ENCODE peak calls at places on chromosome 12, in six cellular contexts. One of them, this sample, is unnamed. For H3K4me1, the result is how much of the 10 kb centered on the place peaks cover.

GRCh38 chr12:43776498-43776897 is 17.7 kb downstream of the IRAK4 start:
- DNase-seq in heart left ventricle: no peak
- DNase-seq in aorta: no peak
- DNase-seq in H9: no peak
- DNase-seq in pancreas: no peak
- DNase-seq in OCI-LY7: peak
- DNase-seq in this sample: no peak

GRCh38 chr12:123384318-123384993 is 524 bp downstream of the KMT5A start:
- DNase-seq in OCI-LY7: peak
- DNase-seq in aorta: no peak
- DNase-seq in H9: no peak
- DNase-seq in pancreas: peak
- DNase-seq in heart left ventricle: no peak
- DNase-seq in this sample: peak

GRCh38 chr12:70221626-70222025 is 21.6 kb upstream of the CNOT2 start:
- DNase-seq in heart left ventricle: no peak
- DNase-seq in aorta: no peak
- DNase-seq in pancreas: no peak
- DNase-seq in H9: no peak
- DNase-seq in OCI-LY7: no peak
- DNase-seq in this sample: no peak

GRCh38 chr12:133130808-133131128 is 341 bp downstream of the ZNF10 start:
- DNase-seq in H9: no peak
- DNase-seq in pancreas: peak
- DNase-seq in heart left ventricle: peak
- DNase-seq in OCI-LY7: no peak
- DNase-seq in aorta: peak
- DNase-seq in this sample: peak

GRCh38 chr12:39272934-39273770 is 169.8 kb downstream of the KIF21A start:
- DNase-seq in heart left ventricle: no peak
- DNase-seq in OCI-LY7: peak
- DNase-seq in H9: no peak
- DNase-seq in aorta: no peak
- DNase-seq in pancreas: no peak
- DNase-seq in this sample: no peak

GRCh38 chr12:104115587-104115975 is 22.4 kb downstream of the NFYB start:
- DNase-seq in aorta: no peak
- DNase-seq in heart left ventricle: no peak
- DNase-seq in pancreas: no peak
- DNase-seq in OCI-LY7: no peak
- DNase-seq in H9: no peak
- DNase-seq in this sample: no peak

GRCh38 chr12:69392146-69392928 is 32.8 kb downstream of the YEATS4 start:
- DNase-seq in heart left ventricle: no peak
- DNase-seq in pancreas: no peak
- DNase-seq in H9: no peak
- DNase-seq in aorta: no peak
- DNase-seq in OCI-LY7: no peak
- DNase-seq in this sample: no peak

GRCh38 chr12:57744194-57744776 is 554 bp upstream of the TSPAN31 start:
- DNase-seq in heart left ventricle: peak
- DNase-seq in OCI-LY7: peak
- DNase-seq in aorta: peak
- DNase-seq in pancreas: no peak
- DNase-seq in H9: no peak
- DNase-seq in this sample: peak

GRCh38 chr12:12010277-12011031 is 60.3 kb upstream of the BCL2L14 start:
- DNase-seq in H9: no peak
- DNase-seq in heart left ventricle: peak
- DNase-seq in pancreas: no peak
- DNase-seq in aorta: peak
- DNase-seq in OCI-LY7: peak
- DNase-seq in this sample: peak

GRCh38 chr12:32281098-32281497 is 118.3 kb upstream of the FGD4 start:
- DNase-seq in aorta: no peak
- DNase-seq in heart left ventricle: no peak
- DNase-seq in pancreas: no peak
- DNase-seq in H9: no peak
- DNase-seq in OCI-LY7: no peak
- DNase-seq in this sample: no peak

GRCh38 chr12:132772551-132772950 is 10.9 kb upstream of the ANKLE2 start:
- DNase-seq in OCI-LY7: peak
- DNase-seq in pancreas: no peak
- DNase-seq in H9: no peak
- DNase-seq in heart left ventricle: no peak
- DNase-seq in aorta: peak
- DNase-seq in this sample: no peak

GRCh38 chr12:99146185-99146584 is 501.1 kb downstream of the APAF1 start:
- DNase-seq in heart left ventricle: no peak
- DNase-seq in aorta: no peak
- DNase-seq in pancreas: no peak
- DNase-seq in OCI-LY7: no peak
- DNase-seq in H9: no peak
- DNase-seq in this sample: no peak
- H3K4me1 ChIP-seq in heart left ventricle: under half
- H3K4me1 ChIP-seq in aorta: under half
- H3K4me1 ChIP-seq in pancreas: under half
- H3K4me1 ChIP-seq in OCI-LY7: under half
- H3K4me1 ChIP-seq in H9: under half
- H3K4me1 ChIP-seq in this sample: under half

GRCh38 chr12:106289196-106289681 is 13.3 kb upstream of the TCP11L2 start:
- DNase-seq in H9: no peak
- DNase-seq in aorta: no peak
- DNase-seq in pancreas: no peak
- DNase-seq in OCI-LY7: no peak
- DNase-seq in heart left ventricle: no peak
- DNase-seq in this sample: no peak
- H3K27ac ChIP-seq in H9: no peak
- H3K27ac ChIP-seq in aorta: no peak
- H3K27ac ChIP-seq in pancreas: no peak
- H3K27ac ChIP-seq in OCI-LY7: no peak
- H3K27ac ChIP-seq in heart left ventricle: no peak
- H3K27ac ChIP-seq in this sample: no peak

GRCh38 chr12:54401127-54401526 is 16.6 kb upstream of the ZNF385A start:
- DNase-seq in heart left ventricle: no peak
- DNase-seq in aorta: no peak
- DNase-seq in pancreas: no peak
- DNase-seq in OCI-LY7: no peak
- DNase-seq in H9: no peak
- DNase-seq in this sample: no peak

GRCh38 chr12:54407183-54407905 is 11.7 kb downstream of the ITGA5 start:
- DNase-seq in H9: no peak
- DNase-seq in OCI-LY7: no peak
- DNase-seq in heart left ventricle: no peak
- DNase-seq in aorta: no peak
- DNase-seq in pancreas: no peak
- DNase-seq in this sample: no peak

GRCh38 chr12:54404061-54405004 is 14.7 kb downstream of the ITGA5 start:
- DNase-seq in OCI-LY7: peak
- DNase-seq in pancreas: peak
- DNase-seq in heart left ventricle: peak
- DNase-seq in aorta: peak
- DNase-seq in H9: peak
- DNase-seq in this sample: no peak

GRCh38 chr12:54405573-54405972 is 13.5 kb downstream of the ITGA5 start:
- DNase-seq in heart left ventricle: no peak
- DNase-seq in aorta: peak
- DNase-seq in H9: no peak
- DNase-seq in OCI-LY7: no peak
- DNase-seq in pancreas: no peak
- DNase-seq in this sample: no peak

DNA sequence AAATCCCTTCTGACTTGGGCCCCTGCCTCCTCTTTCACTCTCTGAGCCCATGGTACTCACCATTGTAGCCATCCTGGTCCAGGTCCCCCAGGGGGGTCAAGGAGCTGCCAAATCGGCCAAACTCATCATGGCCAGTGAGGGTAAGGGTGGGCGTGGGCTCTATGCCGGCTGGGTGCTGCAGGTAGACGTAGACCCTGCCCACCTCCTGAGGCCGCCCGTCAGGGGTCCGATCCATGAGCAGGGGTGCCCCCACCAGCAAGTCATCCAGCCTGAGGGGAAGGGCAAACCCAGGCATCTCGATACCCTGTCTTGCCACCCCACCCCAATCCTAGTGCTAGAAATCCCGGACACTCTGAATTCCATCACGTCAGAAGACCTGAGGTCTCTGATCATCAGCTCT is 14.0 kb downstream of the ITGA5 start:
- DNase-seq in aorta: peak
- DNase-seq in OCI-LY7: no peak
- DNase-seq in H9: no peak
- DNase-seq in heart left ventricle: no peak
- DNase-seq in pancreas: no peak
- DNase-seq in this sample: no peak
- H3K4me1 ChIP-seq in aorta: under half
- H3K4me1 ChIP-seq in OCI-LY7: under half
- H3K4me1 ChIP-seq in H9: under half
- H3K4me1 ChIP-seq in heart left ventricle: under half
- H3K4me1 ChIP-seq in pancreas: under half
- H3K4me1 ChIP-seq in this sample: under half

GRCh38 chr12:87430444-87430843 is 598.8 kb downstream of the C12orf50 start:
- DNase-seq in pancreas: no peak
- DNase-seq in H9: no peak
- DNase-seq in OCI-LY7: no peak
- DNase-seq in aorta: no peak
- DNase-seq in heart left ventricle: no peak
- DNase-seq in this sample: no peak
- H3K27ac ChIP-seq in pancreas: no peak
- H3K27ac ChIP-seq in H9: no peak
- H3K27ac ChIP-seq in OCI-LY7: no peak
- H3K27ac ChIP-seq in aorta: no peak
- H3K27ac ChIP-seq in heart left ventricle: no peak
- H3K27ac ChIP-seq in this sample: no peak

DNA sequence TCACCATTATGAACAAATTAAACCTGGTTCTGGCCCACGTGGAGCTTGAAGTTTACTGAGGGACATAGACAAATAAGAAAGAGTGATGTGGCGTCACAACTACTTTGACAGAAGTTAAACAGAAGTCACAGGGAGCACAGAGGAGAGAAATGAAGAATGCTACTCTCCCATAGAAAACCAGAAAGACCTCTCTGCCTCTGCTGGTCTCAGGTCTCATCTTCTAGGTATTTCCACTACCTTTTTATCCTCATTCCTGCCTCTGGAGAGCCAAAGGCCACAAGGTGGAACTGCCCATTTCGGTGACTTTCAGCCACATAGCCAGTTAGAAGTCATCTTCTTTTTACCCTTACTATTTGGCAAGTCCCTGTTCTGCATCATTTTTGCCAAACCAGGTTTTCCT is 170.5 kb downstream of the CAND1 start:
- DNase-seq in OCI-LY7: no peak
- DNase-seq in aorta: no peak
- DNase-seq in pancreas: no peak
- DNase-seq in H9: no peak
- DNase-seq in heart left ventricle: no peak
- DNase-seq in this sample: no peak
- H3K4me1 ChIP-seq in OCI-LY7: under half
- H3K4me1 ChIP-seq in aorta: under half
- H3K4me1 ChIP-seq in pancreas: under half
- H3K4me1 ChIP-seq in H9: under half
- H3K4me1 ChIP-seq in heart left ventricle: under half
- H3K4me1 ChIP-seq in this sample: under half

DNA sequence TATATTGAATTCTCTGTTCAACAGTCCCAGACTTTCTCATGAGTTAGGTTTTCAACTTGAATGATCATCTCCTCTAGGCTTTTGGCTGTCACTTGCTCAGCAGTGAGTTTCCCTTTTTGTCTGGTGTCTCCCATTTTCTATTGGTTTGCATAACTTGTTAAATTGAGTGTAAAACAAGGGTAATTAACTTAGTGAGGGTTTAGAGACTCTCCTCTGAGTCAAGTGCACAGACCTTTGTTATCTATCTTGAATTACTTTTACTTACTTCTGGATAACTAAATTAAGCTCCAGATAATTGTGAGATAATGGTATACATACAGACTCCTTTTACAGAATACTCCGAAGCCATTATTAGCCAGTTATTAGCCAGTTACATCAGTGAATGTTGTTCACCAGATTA is 22.0 kb downstream of the MLXIP start:
- DNase-seq in heart left ventricle: no peak
- DNase-seq in aorta: no peak
- DNase-seq in OCI-LY7: no peak
- DNase-seq in H9: no peak
- DNase-seq in pancreas: no peak
- DNase-seq in this sample: no peak
- H3K27ac ChIP-seq in heart left ventricle: no peak
- H3K27ac ChIP-seq in aorta: no peak
- H3K27ac ChIP-seq in OCI-LY7: no peak
- H3K27ac ChIP-seq in H9: no peak
- H3K27ac ChIP-seq in pancreas: no peak
- H3K27ac ChIP-seq in this sample: no peak

GRCh38 chr12:46370792-46371717 is 1.5 kb downstream of the SLC38A2 start:
- DNase-seq in H9: peak
- DNase-seq in aorta: peak
- DNase-seq in OCI-LY7: peak
- DNase-seq in pancreas: peak
- DNase-seq in heart left ventricle: peak
- DNase-seq in this sample: peak

GRCh38 chr12:46369095-46369473 is 3.5 kb downstream of the SLC38A2 start:
- DNase-seq in H9: no peak
- DNase-seq in aorta: no peak
- DNase-seq in pancreas: no peak
- DNase-seq in OCI-LY7: no peak
- DNase-seq in heart left ventricle: no peak
- DNase-seq in this sample: no peak

GRCh38 chr12:46368684-46369083 is 3.9 kb downstream of the SLC38A2 start:
- DNase-seq in heart left ventricle: no peak
- DNase-seq in pancreas: no peak
- DNase-seq in OCI-LY7: no peak
- DNase-seq in H9: no peak
- DNase-seq in aorta: no peak
- DNase-seq in this sample: no peak

GRCh38 chr12:46370380-46370734 is 2.2 kb downstream of the SLC38A2 start:
- DNase-seq in OCI-LY7: no peak
- DNase-seq in heart left ventricle: no peak
- DNase-seq in aorta: no peak
- DNase-seq in H9: no peak
- DNase-seq in pancreas: no peak
- DNase-seq in this sample: no peak

DNA sequence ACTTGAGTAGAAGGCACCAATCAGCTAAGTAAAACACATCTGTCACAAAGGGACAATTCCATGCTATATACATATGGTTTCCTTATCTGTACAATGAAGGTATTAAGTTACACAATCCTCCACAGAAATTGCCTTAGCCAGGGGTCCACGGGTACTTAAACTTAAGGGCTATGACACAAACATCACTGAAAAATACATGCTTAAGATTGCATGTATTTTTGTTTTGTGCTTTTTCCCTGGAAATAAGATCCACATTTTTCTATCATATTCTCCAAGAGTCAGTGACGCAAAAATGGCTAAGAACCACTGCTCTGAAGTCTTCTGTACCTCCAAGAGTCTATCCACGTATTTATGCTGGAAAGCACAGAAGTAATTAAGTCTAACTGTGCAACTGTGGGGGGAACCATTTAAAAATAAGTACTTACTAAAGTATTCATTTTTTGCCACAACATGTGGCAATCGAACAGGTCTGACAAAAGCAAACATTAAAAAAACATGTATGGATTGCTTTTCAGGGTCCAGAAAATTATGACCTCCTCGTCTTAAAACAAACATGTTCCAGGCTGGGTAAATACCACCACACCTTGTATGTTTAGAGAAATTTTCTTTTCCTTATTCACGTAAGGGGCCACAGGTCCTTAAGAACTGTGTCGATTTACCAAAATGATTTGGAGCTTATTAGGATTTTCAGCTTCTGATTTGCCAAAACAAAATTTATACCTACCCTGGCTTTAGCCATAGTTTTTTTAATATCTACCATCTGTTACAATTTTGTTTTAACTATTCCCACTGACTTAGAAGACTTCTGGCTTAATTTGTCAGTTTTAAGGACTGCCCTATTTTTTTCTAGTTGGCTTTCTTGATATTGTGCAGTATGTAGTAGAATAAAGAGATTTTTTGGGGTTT is 2.8 kb downstream of the SLC38A2 start:
- DNase-seq in aorta: no peak
- DNase-seq in pancreas: no peak
- DNase-seq in H9: no peak
- DNase-seq in OCI-LY7: no peak
- DNase-seq in heart left ventricle: no peak
- DNase-seq in this sample: no peak
- H3K4me1 ChIP-seq in aorta: under half
- H3K4me1 ChIP-seq in pancreas: under half
- H3K4me1 ChIP-seq in H9: under half
- H3K4me1 ChIP-seq in OCI-LY7: under half
- H3K4me1 ChIP-seq in heart left ventricle: half or more
- H3K4me1 ChIP-seq in this sample: half or more

This sample was measured in left lung.